ENCODE peak calls at places on chromosome 22, in ten cellular contexts. R is transverse colon, M is HCT116, V is esophagus muscularis mucosa, K is sigmoid colon, L is GM12892, B is GM23338, E is H1, O is stomach, P is GM12891. N is an unnamed sample.

GRCh38 chr22:50314455-50315288 is 7.2 kb upstream of the PLXNB2 start:
- DNase-seq in L (peak), V (no peak), R (peak), M (no peak), O (peak), K (no peak), P (peak), E (no peak), B (peak), N (no peak)

GRCh38 chr22:49966716-49967332 is 6.3 kb downstream of the PIM3 start:
- DNase-seq in O (peak), E (no peak), M (no peak), K (peak), R (peak), L (no peak), V (no peak), P (no peak), B (no peak), N (no peak)

GRCh38 chr22:49554741-49555140 is 272.9 kb downstream of the BRD1 start:
- DNase-seq in B (no peak), R (peak), L (no peak), O (no peak), V (no peak), M (no peak), K (peak), P (no peak), E (no peak), N (no peak)

GRCh38 chr22:40088818-40089217 is 88.9 kb upstream of the TNRC6B start:
- DNase-seq in E (no peak), L (no peak), K (no peak), P (no peak), O (no peak), M (no peak), B (no peak), V (no peak), R (no peak), N (no peak)

GRCh38 chr22:33579448-33580093 is 340.7 kb downstream of the LARGE1 start:
- DNase-seq in P (peak), R (peak), E (peak), B (peak), M (peak), L (peak), K (peak), V (no peak), O (peak), N (peak)

GRCh38 chr22:17648564-17648963 is 10.0 kb downstream of the BCL2L13 start:
- DNase-seq in R (no peak), O (no peak), B (no peak), K (no peak), V (no peak), E (no peak), L (no peak), M (no peak), P (no peak), N (no peak)

GRCh38 chr22:41290262-41291221 is 4.6 kb upstream of the RANGAP1 start:
- DNase-seq in B (peak), P (no peak), E (no peak), L (no peak), M (no peak), V (no peak), R (no peak), O (no peak), K (no peak), N (no peak)

GRCh38 chr22:34390400-34390799 is 470.1 kb upstream of the LARGE1 start:
- DNase-seq in E (no peak), B (peak), P (no peak), R (no peak), K (no peak), O (no peak), M (no peak), V (no peak), L (no peak), N (no peak)

GRCh38 chr22:27952091-27952490 is 33.0 kb upstream of the PITPNB start:
- DNase-seq in M (no peak), E (no peak), K (no peak), O (no peak), R (no peak), V (no peak), P (no peak), L (no peak), B (no peak), N (no peak)

GRCh38 chr22:49415219-49415951 is 412.3 kb downstream of the BRD1 start:
- DNase-seq in O (no peak), P (no peak), V (no peak), E (no peak), K (peak), B (no peak), M (no peak), L (no peak), R (no peak), N (no peak)

GRCh38 chr22:16654882-16655281 is 62.3 kb upstream of the CCT8L2 start:
- DNase-seq in K (no peak), R (no peak), M (no peak), V (no peak), P (no peak), E (no peak), B (no peak), L (no peak), O (no peak), N (no peak)

GRCh38 chr22:50701076-50701419 is 28.4 kb downstream of the SHANK3 start:
- DNase-seq in O (no peak), K (peak), E (no peak), L (no peak), P (no peak), V (no peak), M (no peak), B (no peak), R (no peak), N (no peak)

GRCh38 chr22:50298937-50299656 is 8.3 kb downstream of the PLXNB2 start:
- DNase-seq in O (peak), L (no peak), M (no peak), E (no peak), R (no peak), B (peak), K (no peak), P (no peak), V (no peak), N (no peak)

GRCh38 chr22:31489632-31490495 is at the start of gene EIF4ENIF1:
- DNase-seq in M (peak), B (peak), P (peak), V (peak), R (peak), K (peak), E (no peak), O (peak), L (peak), N (peak)
- TF ChIP-seq POLR2AphosphoS5 in M (peak), B (peak), P (no peak), V (peak), R (peak), K (peak), E (no peak), O (peak), L (no peak), N (peak)

DNA sequence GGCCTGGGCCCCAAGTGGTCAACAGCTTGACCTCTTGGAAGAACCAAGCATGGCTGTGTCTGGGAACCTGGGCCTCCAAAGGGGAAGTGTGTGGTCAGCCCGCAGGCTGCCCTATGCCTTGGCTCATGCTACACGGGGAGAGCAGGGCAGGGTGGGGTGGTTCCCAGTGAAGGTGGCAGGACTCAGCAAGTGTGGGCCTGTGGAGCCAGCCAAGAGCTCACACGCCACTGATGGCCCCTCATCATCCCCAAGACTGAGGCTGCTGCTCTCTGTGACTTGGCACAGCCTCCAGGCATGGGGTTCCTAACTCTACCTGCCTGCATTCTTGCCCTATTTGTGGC is 15.9 kb upstream of the DGCR8 start:
- DNase-seq in P (no peak), V (no peak), L (no peak), B (no peak), K (no peak), R (no peak), E (no peak), M (no peak), O (no peak), N (no peak)
- TF ChIP-seq POLR2AphosphoS5 in P (no peak), V (no peak), L (no peak), B (no peak), K (no peak), R (no peak), E (no peak), M (no peak), O (no peak), N (no peak)

DNA sequence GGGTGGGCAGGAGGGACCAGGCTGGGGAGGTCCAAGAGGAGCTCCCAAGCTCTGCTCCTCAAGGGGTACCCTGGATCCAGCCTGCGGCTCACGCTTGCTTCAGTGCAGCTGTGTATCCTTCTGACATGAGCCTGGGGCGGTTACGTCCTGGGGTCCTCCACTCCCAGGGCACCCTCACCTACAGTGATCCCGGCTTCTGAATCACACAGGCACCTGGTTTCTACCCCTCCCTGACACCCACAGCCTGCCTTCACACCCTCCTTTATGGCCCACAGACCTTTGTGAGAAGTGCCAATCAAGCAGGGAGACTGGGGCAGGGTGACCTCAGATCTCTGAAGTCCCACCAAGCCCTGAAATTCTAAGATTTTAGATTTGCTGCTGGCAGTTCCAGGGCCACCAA is 1.5 kb downstream of the MPST start:
- DNase-seq in O (no peak), K (no peak), V (no peak), L (no peak), E (no peak), R (peak), M (no peak), P (no peak), B (no peak), N (no peak)
- TF ChIP-seq POLR2AphosphoS5 in O (no peak), K (no peak), V (no peak), L (no peak), E (no peak), R (peak), M (no peak), P (no peak), B (no peak), N (no peak)

DNA sequence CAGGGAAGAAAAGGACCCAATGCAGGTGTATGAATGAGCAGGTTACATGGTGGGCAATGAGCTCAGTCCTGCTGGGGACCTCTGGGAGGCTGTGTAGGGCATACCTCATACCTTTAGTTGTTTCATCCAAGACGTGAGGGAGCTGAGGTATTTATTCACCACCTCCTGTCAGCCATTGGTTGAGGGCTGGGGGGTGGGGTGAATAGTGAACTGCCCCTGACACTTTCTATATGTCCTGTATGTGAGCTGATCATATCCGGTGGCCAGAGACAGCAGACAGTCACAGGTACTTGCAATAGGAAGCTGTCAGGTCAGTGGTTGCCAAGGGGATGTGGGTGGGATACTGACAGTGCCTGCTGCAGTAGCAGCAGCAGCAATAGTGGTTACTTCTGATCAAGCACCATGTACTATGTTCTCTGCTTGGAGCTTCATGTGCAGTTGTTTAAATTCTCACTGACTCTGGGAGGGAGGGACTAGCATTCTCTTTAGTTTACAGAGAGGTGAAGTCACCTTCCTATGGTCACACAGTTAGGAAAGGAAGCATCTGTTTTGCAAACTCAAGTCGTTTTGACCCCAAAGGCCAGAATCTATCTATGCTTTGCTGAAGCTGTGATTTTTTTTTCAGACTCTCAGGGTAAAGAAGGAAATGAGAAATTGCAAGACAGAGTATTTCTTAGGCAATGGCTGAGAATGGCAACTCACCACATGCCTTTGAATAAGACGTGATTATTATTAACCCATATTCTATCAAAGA is 54.0 kb downstream of the MIAT start:
- DNase-seq in E (no peak), P (peak), K (no peak), M (no peak), V (no peak), B (no peak), O (peak), L (peak), R (peak), N (no peak)
- TF ChIP-seq POLR2AphosphoS5 in E (no peak), P (peak), K (no peak), M (no peak), V (no peak), B (no peak), O (no peak), L (peak), R (no peak), N (no peak)

DNA sequence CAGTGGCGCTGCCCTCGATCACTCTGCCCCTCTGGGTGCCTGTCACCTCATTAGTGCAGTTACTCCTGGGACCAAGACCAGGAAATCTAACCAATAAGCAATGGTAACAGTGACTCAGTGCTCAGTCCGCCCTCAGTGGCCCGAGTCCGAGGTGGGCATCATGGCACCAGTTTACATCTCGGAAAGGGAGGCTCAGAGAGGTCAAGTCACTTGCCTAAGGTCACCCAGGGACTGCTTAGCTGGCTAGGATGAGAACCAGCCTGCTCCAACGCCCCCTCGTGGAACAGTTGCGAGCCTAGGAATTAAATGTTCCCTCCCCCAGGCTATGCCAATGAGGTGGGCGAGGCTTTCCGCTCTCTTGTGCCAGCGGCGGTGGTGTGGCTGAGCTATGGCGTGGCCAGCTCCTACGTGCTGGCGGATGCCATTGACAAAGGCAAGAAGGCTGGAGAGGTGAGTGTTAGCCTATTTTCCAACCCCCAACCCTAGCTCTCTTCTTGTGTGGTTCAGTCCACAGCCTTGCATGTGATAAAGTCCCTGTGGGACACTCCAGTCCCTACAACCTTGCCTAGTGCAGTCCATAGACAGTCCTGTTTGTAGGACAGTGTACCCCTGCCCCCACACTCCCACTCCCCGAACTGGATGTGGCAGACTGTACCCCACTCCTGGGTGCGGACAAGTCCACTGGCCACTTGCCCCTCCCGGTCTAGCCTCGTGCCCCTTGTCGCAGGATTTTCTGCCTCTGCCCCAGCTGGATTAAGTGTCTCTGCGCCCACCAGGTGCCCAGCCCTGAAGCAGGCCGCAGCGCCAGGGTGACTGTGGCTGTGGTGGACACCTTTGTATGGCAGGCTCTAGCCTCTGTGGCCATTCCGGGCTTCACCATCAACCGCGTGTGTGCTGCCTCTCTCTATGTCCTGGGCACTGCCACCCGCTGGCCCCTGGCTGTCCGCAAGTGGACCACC is 1.1 kb downstream of the MTFP1 start:
- DNase-seq in B (peak), E (peak), L (peak), V (peak), K (peak), P (peak), R (peak), M (peak), O (peak), N (peak)
- TF ChIP-seq POLR2AphosphoS5 in B (peak), E (no peak), L (no peak), V (peak), K (no peak), P (no peak), R (no peak), M (peak), O (peak), N (peak)

DNA sequence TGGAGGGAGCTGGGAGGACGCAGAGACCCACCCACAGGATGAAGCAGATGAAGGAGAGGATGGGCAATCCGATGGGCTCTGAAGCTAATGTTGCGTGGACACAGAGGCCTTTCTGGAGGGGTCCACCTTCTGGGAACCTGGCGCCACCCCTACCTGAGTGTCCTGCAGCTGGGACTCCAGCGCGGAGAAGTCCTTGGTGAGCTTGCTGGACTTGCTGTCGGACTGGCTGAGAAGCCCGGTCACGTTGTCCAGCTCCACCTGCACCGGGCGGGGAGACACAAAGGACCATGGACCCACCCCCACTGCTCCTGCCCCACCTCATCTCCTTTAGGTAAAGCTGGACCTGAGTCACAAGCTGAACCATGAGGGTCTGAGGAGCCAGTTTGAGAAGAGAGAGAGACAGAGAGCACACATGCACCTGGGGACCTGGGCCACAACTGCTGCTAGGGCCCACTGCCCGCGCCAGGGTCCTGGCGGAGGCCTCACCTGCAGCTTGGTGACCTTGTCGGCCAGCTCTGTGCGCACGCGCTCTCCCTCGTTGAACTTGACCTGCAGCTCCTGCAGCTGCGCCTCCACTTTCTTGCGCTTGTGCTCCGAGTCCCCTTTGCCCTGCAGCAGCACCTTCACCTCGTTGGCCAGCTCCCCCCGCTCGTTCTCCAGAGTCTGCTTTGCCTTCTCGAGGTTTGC is 40.8 kb downstream of the APOL1 start:
- DNase-seq in O (no peak), L (no peak), K (peak), P (no peak), M (no peak), V (no peak), B (no peak), E (no peak), R (no peak), N (no peak)
- TF ChIP-seq POLR2AphosphoS5 in O (no peak), L (peak), K (no peak), P (no peak), M (no peak), V (no peak), B (no peak), E (peak), R (no peak), N (no peak)

GRCh38 chr22:46937185-46937584 is 174.7 kb downstream of the TBC1D22A start:
- DNase-seq in L (no peak), K (no peak), B (no peak), R (no peak), V (no peak), M (no peak), P (no peak), O (no peak), E (no peak), N (no peak)

GRCh38 chr22:46934746-46935491 is 172.5 kb downstream of the TBC1D22A start:
- DNase-seq in M (peak), K (no peak), P (no peak), E (no peak), O (no peak), B (no peak), R (peak), L (no peak), V (no peak), N (no peak)

GRCh38 chr22:46936378-46936916 is 174.0 kb downstream of the TBC1D22A start:
- DNase-seq in O (no peak), E (no peak), M (no peak), B (no peak), K (no peak), L (no peak), P (no peak), R (no peak), V (no peak), N (no peak)

GRCh38 chr22:46934172-46934745 is 171.8 kb downstream of the TBC1D22A start:
- DNase-seq in M (no peak), L (no peak), O (no peak), V (no peak), E (no peak), R (no peak), K (no peak), B (no peak), P (no peak), N (no peak)

DNA sequence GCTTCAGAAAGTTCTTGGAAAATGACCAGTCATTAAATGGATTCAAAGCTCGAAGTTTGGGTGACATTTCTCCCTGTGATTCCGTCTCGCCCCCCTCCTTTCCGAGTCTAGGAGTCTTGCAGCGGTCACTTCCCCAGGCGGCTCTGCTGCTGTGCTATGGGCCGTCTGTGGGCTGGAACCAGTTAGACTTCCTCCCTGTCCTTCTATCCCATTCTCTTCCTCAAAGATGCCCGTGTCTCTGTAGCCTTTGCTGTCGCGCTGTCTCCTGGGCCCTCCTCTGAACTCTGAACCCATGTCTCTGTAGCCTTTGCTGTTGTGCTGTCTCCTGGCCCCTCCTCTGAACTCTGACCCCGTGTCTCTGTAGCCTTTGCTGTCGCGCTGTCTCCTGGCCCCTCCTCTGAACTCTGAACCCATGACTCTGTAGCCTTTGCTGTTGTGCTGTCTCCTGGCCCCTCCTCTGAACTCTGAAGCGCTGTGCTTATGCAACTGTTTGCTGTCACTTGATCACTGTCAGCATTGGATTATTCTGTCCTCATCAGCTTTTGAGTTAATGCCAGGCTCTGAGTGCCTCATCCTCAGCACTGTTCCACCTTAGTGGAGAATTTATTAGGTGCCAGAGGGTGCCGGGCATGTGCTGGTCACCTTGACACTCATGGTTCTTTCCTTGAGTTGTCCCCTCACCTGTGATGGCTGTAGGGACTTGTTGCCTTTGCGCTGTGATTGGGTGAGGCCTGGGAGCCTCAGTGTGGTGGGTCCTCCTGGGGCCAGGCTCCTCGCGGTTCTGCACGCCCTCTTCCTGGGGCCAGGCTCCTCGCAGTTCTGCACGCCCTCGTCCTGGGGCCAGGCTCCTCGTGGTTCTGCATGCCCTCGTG is 173.3 kb downstream of the TBC1D22A start:
- DNase-seq in R (peak), E (no peak), O (no peak), V (no peak), M (no peak), K (no peak), L (no peak), B (no peak), P (no peak), N (peak)
- TF ChIP-seq POLR2AphosphoS5 in R (no peak), E (no peak), O (no peak), V (no peak), M (no peak), K (no peak), L (no peak), B (no peak), P (no peak), N (peak)